ENCODE peak calls at places on chromosomes 13 and 19, in eight cellular contexts. J, X, A, S, N, O, Q and U are unnamed samples.
A peak's percentile ranks its signal among the peaks of the same experiment; 100 is the strongest.

GRCh38 chr13:72132065-72132464 is 265.1 kb upstream of the DACH1 start:
- DNase-seq in Q (no peak), N (no peak), O (no peak), A (no peak), X (no peak), J (no peak), S (no peak), U (no peak)

GRCh38 chr19:7699422-7700127 is 2.4 kb downstream of the FCER2 start:
- DNase-seq in X (peak; percentile 45), O (no peak), J (no peak), A (no peak), Q (no peak), S (no peak), N (no peak), U (no peak)

GRCh38 chr13:110681868-110682550 is 23.9 kb downstream of the CARS2 start:
- DNase-seq in X (no peak), A (no peak), Q (no peak), O (no peak), S (no peak), N (no peak), J (no peak), U (no peak)

GRCh38 chr19:54728167-54728566 is 3.9 kb downstream of the KIR3DL3 start:
- DNase-seq in X (no peak), Q (no peak), S (no peak), J (no peak), O (no peak), N (no peak), A (no peak), U (no peak)

GRCh38 chr13:70080030-70080429 is 27.6 kb upstream of the ATXN8OS start:
- DNase-seq in Q (no peak), A (no peak), J (no peak), O (peak; percentile 32), N (no peak), X (no peak), S (no peak), U (no peak)

GRCh38 chr19:28495046-28495445 is 717.9 kb downstream of the UQCRFS1 start:
- DNase-seq in O (no peak), X (no peak), Q (no peak), A (no peak), N (no peak), J (no peak), S (no peak), U (no peak)

GRCh38 chr13:51844862-51845573 is at the start of gene TMEM272:
- DNase-seq in N (peak; percentile 73), O (peak; percentile 42), A (no peak), S (no peak), X (peak; percentile 56), Q (peak; percentile 76), J (peak; percentile 50), U (peak; percentile 10)

GRCh38 chr13:100540621-100541020 is 48.0 kb downstream of the GGACT start:
- DNase-seq in J (no peak), A (no peak), N (no peak), X (no peak), S (no peak), Q (no peak), O (no peak), U (no peak)

GRCh38 chr13:100510208-100510997 is 78.2 kb downstream of the GGACT start:
- DNase-seq in N (no peak), Q (no peak), S (no peak), X (no peak), O (no peak), J (no peak), A (no peak), U (no peak)

GRCh38 chr19:7679017-7679720 is 1.5 kb upstream of the TRAPPC5 start:
- DNase-seq in O (no peak), A (no peak), J (peak; percentile 55), X (peak; percentile 49), Q (no peak), N (no peak), S (no peak), U (peak; percentile 46)

GRCh38 chr13:73167046-73167820 is 108.4 kb downstream of the KLF5 start:
- DNase-seq in X (no peak), Q (no peak), S (no peak), A (no peak), O (no peak), N (no peak), J (no peak), U (no peak)

GRCh38 chr13:78764665-78765064 is 105.7 kb upstream of the OBI1 start:
- DNase-seq in S (no peak), N (no peak), Q (no peak), J (no peak), A (no peak), O (no peak), X (no peak), U (no peak)

GRCh38 chr19:38729653-38730469 is 14.4 kb downstream of the CAPN12 start:
- DNase-seq in S (no peak), Q (no peak), J (peak; percentile 86), A (peak; percentile 33), O (peak; percentile 72), N (peak; percentile 70), X (peak; percentile 76), U (peak; percentile 12)

GRCh38 chr19:56110515-56111448 is 10.3 kb downstream of the ZNF787 start:
- DNase-seq in O (peak; percentile 64), Q (no peak), J (peak; percentile 53), A (no peak), N (no peak), S (no peak), X (no peak), U (no peak)

GRCh38 chr13:67620665-67621064 is 390.5 kb upstream of the PCDH9 start:
- DNase-seq in Q (no peak), X (no peak), A (no peak), N (no peak), O (no peak), J (no peak), S (no peak), U (no peak)

GRCh38 chr19:34365463-34366401 is 736 bp downstream of the GPI start:
- DNase-seq in X (peak; percentile 15), A (no peak), J (peak; percentile 75), S (no peak), N (no peak), O (peak; percentile 57), Q (peak; percentile 62), U (no peak)

GRCh38 chr19:3315676-3315973 is 50.8 kb upstream of the NFIC start:
- DNase-seq in J (no peak), X (no peak), Q (no peak), S (no peak), A (no peak), N (no peak), O (no peak), U (no peak)